ENCODE peak calls at places on chromosomes 2 and 18, in ten cellular contexts. One of them, this sample, is unnamed.

GRCh38 chr2:162545254-162545653 is 201.3 kb downstream of the GCA start:
- DNase-seq in right lobe of liver: no peak
- DNase-seq in adrenal gland: no peak
- DNase-seq in HCT116: no peak
- DNase-seq in endothelial cell of umbilical vein: no peak
- DNase-seq in A549: no peak
- DNase-seq in body of pancreas: no peak
- DNase-seq in uterus: no peak
- DNase-seq in sigmoid colon: no peak
- DNase-seq in spleen: no peak
- DNase-seq in this sample: no peak

GRCh38 chr2:216308532-216308931 is 63.8 kb downstream of the MARCHF4 start:
- DNase-seq in right lobe of liver: no peak
- DNase-seq in adrenal gland: no peak
- DNase-seq in HCT116: no peak
- DNase-seq in endothelial cell of umbilical vein: no peak
- DNase-seq in A549: no peak
- DNase-seq in body of pancreas: no peak
- DNase-seq in uterus: no peak
- DNase-seq in sigmoid colon: no peak
- DNase-seq in spleen: no peak
- DNase-seq in this sample: no peak

GRCh38 chr2:46615555-46616487 is 136.5 kb downstream of the TMEM247 start:
- DNase-seq in right lobe of liver: no peak
- DNase-seq in adrenal gland: no peak
- DNase-seq in HCT116: no peak
- DNase-seq in endothelial cell of umbilical vein: peak; percentile 26
- DNase-seq in A549: peak; percentile 14
- DNase-seq in body of pancreas: no peak
- DNase-seq in uterus: no peak
- DNase-seq in sigmoid colon: no peak
- DNase-seq in spleen: peak; percentile 77
- DNase-seq in this sample: no peak

GRCh38 chr2:142989276-142990204 is 112.1 kb downstream of the KYNU start:
- DNase-seq in right lobe of liver: no peak
- DNase-seq in adrenal gland: no peak
- DNase-seq in HCT116: peak; percentile 24
- DNase-seq in endothelial cell of umbilical vein: peak; percentile 46
- DNase-seq in A549: peak; percentile 6
- DNase-seq in body of pancreas: no peak
- DNase-seq in uterus: no peak
- DNase-seq in sigmoid colon: no peak
- DNase-seq in spleen: no peak
- DNase-seq in this sample: no peak

GRCh38 chr2:210681481-210681880 is 125.1 kb downstream of the CPS1 start:
- DNase-seq in right lobe of liver: no peak
- DNase-seq in adrenal gland: no peak
- DNase-seq in HCT116: no peak
- DNase-seq in endothelial cell of umbilical vein: no peak
- DNase-seq in A549: no peak
- DNase-seq in body of pancreas: no peak
- DNase-seq in uterus: no peak
- DNase-seq in sigmoid colon: no peak
- DNase-seq in spleen: no peak
- DNase-seq in this sample: no peak

GRCh38 chr18:65943268-65943667 is 192.5 kb downstream of the CDH7 start:
- DNase-seq in right lobe of liver: no peak
- DNase-seq in adrenal gland: no peak
- DNase-seq in HCT116: no peak
- DNase-seq in endothelial cell of umbilical vein: no peak
- DNase-seq in A549: no peak
- DNase-seq in body of pancreas: no peak
- DNase-seq in uterus: no peak
- DNase-seq in sigmoid colon: no peak
- DNase-seq in spleen: no peak
- DNase-seq in this sample: no peak

GRCh38 chr2:168443818-168444217 is 12.3 kb upstream of the CERS6 start:
- DNase-seq in right lobe of liver: no peak
- DNase-seq in adrenal gland: no peak
- DNase-seq in HCT116: no peak
- DNase-seq in endothelial cell of umbilical vein: no peak
- DNase-seq in A549: no peak
- DNase-seq in body of pancreas: no peak
- DNase-seq in uterus: no peak
- DNase-seq in sigmoid colon: no peak
- DNase-seq in spleen: no peak
- DNase-seq in this sample: no peak

GRCh38 chr2:33320573-33320972 is 155.9 kb upstream of the RASGRP3 start:
- DNase-seq in right lobe of liver: no peak
- DNase-seq in adrenal gland: no peak
- DNase-seq in HCT116: no peak
- DNase-seq in endothelial cell of umbilical vein: peak; percentile 39
- DNase-seq in A549: no peak
- DNase-seq in body of pancreas: no peak
- DNase-seq in uterus: no peak
- DNase-seq in sigmoid colon: no peak
- DNase-seq in spleen: no peak
- DNase-seq in this sample: no peak

GRCh38 chr2:72824224-72824842 is 1.5 kb downstream of the EXOC6B start:
- DNase-seq in right lobe of liver: no peak
- DNase-seq in adrenal gland: peak; percentile 55
- DNase-seq in HCT116: peak; percentile 47
- DNase-seq in endothelial cell of umbilical vein: peak; percentile 52
- DNase-seq in A549: no peak
- DNase-seq in body of pancreas: no peak
- DNase-seq in uterus: no peak
- DNase-seq in sigmoid colon: no peak
- DNase-seq in spleen: no peak
- DNase-seq in this sample: no peak

GRCh38 chr18:55334875-55335274 is 253.1 kb downstream of the TCF4 start:
- DNase-seq in right lobe of liver: no peak
- DNase-seq in adrenal gland: no peak
- DNase-seq in HCT116: no peak
- DNase-seq in endothelial cell of umbilical vein: no peak
- DNase-seq in A549: no peak
- DNase-seq in body of pancreas: no peak
- DNase-seq in uterus: no peak
- DNase-seq in sigmoid colon: peak; percentile 71
- DNase-seq in spleen: no peak
- DNase-seq in this sample: peak; percentile 41

GRCh38 chr2:134866498-134867099 is 28.2 kb downstream of the ACMSD start:
- DNase-seq in right lobe of liver: no peak
- DNase-seq in adrenal gland: no peak
- DNase-seq in HCT116: no peak
- DNase-seq in endothelial cell of umbilical vein: no peak
- DNase-seq in A549: no peak
- DNase-seq in body of pancreas: no peak
- DNase-seq in uterus: no peak
- DNase-seq in sigmoid colon: no peak
- DNase-seq in spleen: no peak
- DNase-seq in this sample: no peak

GRCh38 chr2:132252191-132252893 is 90.6 kb upstream of the ANKRD30BL start:
- DNase-seq in right lobe of liver: peak; percentile 43
- DNase-seq in adrenal gland: no peak
- DNase-seq in HCT116: no peak
- DNase-seq in endothelial cell of umbilical vein: no peak
- DNase-seq in A549: no peak
- DNase-seq in body of pancreas: no peak
- DNase-seq in uterus: peak; percentile 9
- DNase-seq in sigmoid colon: no peak
- DNase-seq in spleen: peak; percentile 67
- DNase-seq in this sample: no peak
- H3K27ac ChIP-seq in right lobe of liver: no peak overlapping the region
- H3K27ac ChIP-seq in adrenal gland: no peak overlapping the region
- H3K27ac ChIP-seq in HCT116: no peak overlapping the region
- H3K27ac ChIP-seq in endothelial cell of umbilical vein: no peak overlapping the region
- H3K27ac ChIP-seq in A549: no peak overlapping the region
- H3K27ac ChIP-seq in body of pancreas: no peak overlapping the region
- H3K27ac ChIP-seq in uterus: no peak overlapping the region
- H3K27ac ChIP-seq in sigmoid colon: no peak overlapping the region
- H3K27ac ChIP-seq in spleen: no peak overlapping the region
- H3K27ac ChIP-seq in this sample: no peak overlapping the region

GRCh38 chr2:145692971-145693478 is 1173.1 kb upstream of the ZEB2 start:
- DNase-seq in right lobe of liver: no peak
- DNase-seq in adrenal gland: peak; percentile 6
- DNase-seq in HCT116: no peak
- DNase-seq in endothelial cell of umbilical vein: no peak
- DNase-seq in A549: no peak
- DNase-seq in body of pancreas: peak; percentile 36
- DNase-seq in uterus: no peak
- DNase-seq in sigmoid colon: no peak
- DNase-seq in spleen: no peak
- DNase-seq in this sample: no peak

GRCh38 chr2:145688156-145688555 is 1168.2 kb upstream of the ZEB2 start:
- DNase-seq in right lobe of liver: no peak
- DNase-seq in adrenal gland: no peak
- DNase-seq in HCT116: no peak
- DNase-seq in endothelial cell of umbilical vein: no peak
- DNase-seq in A549: no peak
- DNase-seq in body of pancreas: no peak
- DNase-seq in uterus: no peak
- DNase-seq in sigmoid colon: no peak
- DNase-seq in spleen: no peak
- DNase-seq in this sample: no peak

GRCh38 chr2:145690183-145690582 is 1170.3 kb upstream of the ZEB2 start:
- DNase-seq in right lobe of liver: no peak
- DNase-seq in adrenal gland: no peak
- DNase-seq in HCT116: no peak
- DNase-seq in endothelial cell of umbilical vein: no peak
- DNase-seq in A549: no peak
- DNase-seq in body of pancreas: no peak
- DNase-seq in uterus: no peak
- DNase-seq in sigmoid colon: no peak
- DNase-seq in spleen: no peak
- DNase-seq in this sample: no peak

GRCh38 chr2:145689277-145689676 is 1169.4 kb upstream of the ZEB2 start:
- DNase-seq in right lobe of liver: no peak
- DNase-seq in adrenal gland: no peak
- DNase-seq in HCT116: no peak
- DNase-seq in endothelial cell of umbilical vein: no peak
- DNase-seq in A549: no peak
- DNase-seq in body of pancreas: no peak
- DNase-seq in uterus: no peak
- DNase-seq in sigmoid colon: no peak
- DNase-seq in spleen: no peak
- DNase-seq in this sample: no peak

DNA sequence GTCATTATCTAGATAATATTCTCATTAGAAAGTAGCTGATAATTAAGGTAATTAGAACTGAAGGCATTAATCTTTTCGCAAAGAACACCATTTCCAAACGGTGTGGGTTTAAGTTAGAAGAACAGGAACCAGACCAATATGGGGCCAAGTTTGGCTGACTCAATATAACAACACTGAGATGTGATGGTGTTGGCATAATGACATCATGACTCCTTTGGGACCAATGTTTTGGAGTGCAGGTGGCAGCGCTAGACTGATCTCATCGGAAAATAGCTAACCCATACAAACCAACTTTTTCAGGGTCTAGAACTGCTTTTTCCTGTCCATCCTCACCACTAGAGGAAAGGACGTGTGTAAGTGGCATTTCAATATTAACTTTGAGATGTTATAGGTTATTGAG is 1171.7 kb upstream of the ZEB2 start:
- DNase-seq in right lobe of liver: no peak
- DNase-seq in adrenal gland: no peak
- DNase-seq in HCT116: no peak
- DNase-seq in endothelial cell of umbilical vein: no peak
- DNase-seq in A549: no peak
- DNase-seq in body of pancreas: no peak
- DNase-seq in uterus: no peak
- DNase-seq in sigmoid colon: no peak
- DNase-seq in spleen: no peak
- DNase-seq in this sample: no peak
- TF ChIP-seq CTCF in right lobe of liver: no peak
- TF ChIP-seq CTCF in adrenal gland: no peak
- TF ChIP-seq CTCF in HCT116: no peak
- TF ChIP-seq CTCF in endothelial cell of umbilical vein: no peak
- TF ChIP-seq CTCF in A549: no peak
- TF ChIP-seq CTCF in body of pancreas: no peak
- TF ChIP-seq CTCF in uterus: no peak
- TF ChIP-seq CTCF in sigmoid colon: no peak
- TF ChIP-seq CTCF in spleen: no peak
- TF ChIP-seq CTCF in this sample: no peak

GRCh38 chr2:10307561-10308156 is 5.0 kb downstream of the HPCAL1 start:
- DNase-seq in right lobe of liver: no peak
- DNase-seq in adrenal gland: peak; percentile 64
- DNase-seq in HCT116: no peak
- DNase-seq in endothelial cell of umbilical vein: no peak
- DNase-seq in A549: no peak
- DNase-seq in body of pancreas: no peak
- DNase-seq in uterus: no peak
- DNase-seq in sigmoid colon: no peak
- DNase-seq in spleen: no peak
- DNase-seq in this sample: no peak
- TF ChIP-seq POLR2A in right lobe of liver: no peak
- TF ChIP-seq POLR2A in adrenal gland: no peak
- TF ChIP-seq POLR2A in HCT116: no peak
- TF ChIP-seq POLR2A in endothelial cell of umbilical vein: no peak
- TF ChIP-seq POLR2A in A549: no peak
- TF ChIP-seq POLR2A in body of pancreas: no peak
- TF ChIP-seq POLR2A in uterus: no peak
- TF ChIP-seq POLR2A in sigmoid colon: no peak
- TF ChIP-seq POLR2A in spleen: no peak
- TF ChIP-seq POLR2A in this sample: no peak

DNA sequence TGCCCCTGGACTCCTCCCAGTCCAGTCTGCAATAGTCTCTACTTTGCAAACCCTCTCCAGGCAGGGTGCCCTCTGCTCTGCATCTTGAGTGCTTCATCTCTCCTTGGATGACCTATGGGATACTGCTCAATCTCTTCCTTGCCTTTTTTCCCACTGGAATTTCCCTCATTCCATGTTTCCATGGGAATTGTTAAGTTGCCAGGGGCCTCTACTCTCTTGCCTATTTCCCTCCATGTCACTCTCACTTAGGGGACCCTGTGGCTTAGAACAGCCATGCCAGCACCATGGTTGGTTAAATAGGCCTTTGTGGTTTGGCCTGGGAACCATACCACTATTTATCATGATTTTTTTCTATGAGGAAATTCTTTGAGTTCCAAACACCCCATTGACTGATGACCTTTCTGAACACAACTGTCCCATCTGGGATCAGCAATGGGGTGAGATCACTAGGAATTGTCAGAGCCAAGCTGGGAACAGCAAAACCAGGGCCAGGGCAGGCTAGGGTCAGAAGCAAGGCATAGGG is 91.4 kb upstream of the RBMS1 start:
- DNase-seq in right lobe of liver: no peak
- DNase-seq in adrenal gland: no peak
- DNase-seq in HCT116: no peak
- DNase-seq in endothelial cell of umbilical vein: no peak
- DNase-seq in A549: no peak
- DNase-seq in body of pancreas: no peak
- DNase-seq in uterus: no peak
- DNase-seq in sigmoid colon: no peak
- DNase-seq in spleen: no peak
- DNase-seq in this sample: no peak
- H3K27ac ChIP-seq in right lobe of liver: no peak overlapping the region
- H3K27ac ChIP-seq in adrenal gland: peak overlapping the region; percentile 72
- H3K27ac ChIP-seq in HCT116: no peak overlapping the region
- H3K27ac ChIP-seq in endothelial cell of umbilical vein: no peak overlapping the region
- H3K27ac ChIP-seq in A549: peak overlapping the region; percentile 83
- H3K27ac ChIP-seq in body of pancreas: no peak overlapping the region
- H3K27ac ChIP-seq in uterus: no peak overlapping the region
- H3K27ac ChIP-seq in sigmoid colon: peak overlapping the region; percentile 25
- H3K27ac ChIP-seq in spleen: peak overlapping the region; percentile 39
- H3K27ac ChIP-seq in this sample: peak overlapping the region; percentile 8

GRCh38 chr2:147288131-147288530 is 556.7 kb upstream of the ACVR2A start:
- DNase-seq in right lobe of liver: no peak
- DNase-seq in adrenal gland: no peak
- DNase-seq in HCT116: no peak
- DNase-seq in endothelial cell of umbilical vein: no peak
- DNase-seq in A549: no peak
- DNase-seq in body of pancreas: no peak
- DNase-seq in uterus: no peak
- DNase-seq in sigmoid colon: no peak
- DNase-seq in spleen: no peak
- DNase-seq in this sample: no peak
- TF ChIP-seq CTCF in right lobe of liver: no peak
- TF ChIP-seq CTCF in adrenal gland: no peak
- TF ChIP-seq CTCF in HCT116: no peak
- TF ChIP-seq CTCF in endothelial cell of umbilical vein: no peak
- TF ChIP-seq CTCF in A549: no peak
- TF ChIP-seq CTCF in body of pancreas: no peak
- TF ChIP-seq CTCF in uterus: no peak
- TF ChIP-seq CTCF in sigmoid colon: no peak
- TF ChIP-seq CTCF in spleen: no peak
- TF ChIP-seq CTCF in this sample: no peak

This sample was measured in tibial nerve.